ENCODE peak calls at places on chromosome 14, in eight cellular contexts. N is endothelial cell of umbilical vein, V is hepatocyte, X is choroid plexus epithelial cell, C is H1, F is stomach, W is GM23338, P is SK-N-SH. T is an unnamed sample.

GRCh38 chr14:95699397-95699796 is 13.2 kb downstream of the TCL1B start:
- DNase-seq in N (no peak), V (no peak), X (no peak), C (no peak), F (no peak), W (peak), P (no peak), T (no peak)

GRCh38 chr14:81219821-81220487 is 805 bp downstream of the GTF2A1 start:
- DNase-seq in N (no peak), V (peak), X (peak), C (peak), F (peak), W (peak), P (peak), T (peak)

GRCh38 chr14:106802413-106803364 is 1276.3 kb downstream of the TMEM121 start:
- DNase-seq in N (no peak), V (no peak), X (no peak), C (no peak), F (no peak), W (no peak), P (peak), T (no peak)

GRCh38 chr14:88669346-88669745 is 106.5 kb downstream of the ZC3H14 start:
- DNase-seq in N (no peak), V (no peak), X (no peak), C (no peak), F (no peak), W (peak), P (no peak), T (no peak)

GRCh38 chr14:76514599-76514998 is 138.7 kb downstream of the ESRRB start:
- DNase-seq in N (peak), V (no peak), X (peak), C (no peak), F (no peak), W (no peak), P (no peak), T (no peak)

GRCh38 chr14:94827711-94828505 is 58.0 kb upstream of the GSC start:
- DNase-seq in N (no peak), V (peak), X (no peak), C (no peak), F (no peak), W (no peak), P (no peak), T (peak)

GRCh38 chr14:57245941-57246340 is 22.8 kb downstream of the EXOC5 start:
- DNase-seq in N (no peak), V (no peak), X (no peak), C (no peak), F (no peak), W (no peak), P (no peak), T (no peak)

GRCh38 chr14:96603350-96604255 is 101.4 kb downstream of the PAPOLA start:
- DNase-seq in N (no peak), V (no peak), X (no peak), C (no peak), F (no peak), W (no peak), P (no peak), T (no peak)

GRCh38 chr14:94161087-94161486 is 13.0 kb upstream of the PPP4R4 start:
- DNase-seq in N (no peak), V (no peak), X (no peak), C (no peak), F (no peak), W (no peak), P (no peak), T (no peak)

GRCh38 chr14:20998674-20999366 is at the start of gene SLC39A2:
- DNase-seq in N (no peak), V (peak), X (peak), C (peak), F (no peak), W (peak), P (no peak), T (peak)

GRCh38 chr14:30507209-30507608 is 51.7 kb upstream of the G2E3 start:
- DNase-seq in N (no peak), V (no peak), X (no peak), C (no peak), F (no peak), W (no peak), P (no peak), T (no peak)

GRCh38 chr14:78697341-78697740 is 527.2 kb downstream of the NRXN3 start:
- DNase-seq in N (peak), V (peak), X (peak), C (no peak), F (no peak), W (peak), P (peak), T (no peak)

GRCh38 chr14:97158102-97158501 is 360.9 kb downstream of the VRK1 start:
- DNase-seq in N (no peak), V (no peak), X (no peak), C (no peak), F (no peak), W (no peak), P (no peak), T (no peak)

GRCh38 chr14:21057803-21058675 is at the start of gene RNASE8:
- DNase-seq in N (no peak), V (no peak), X (peak), C (no peak), F (no peak), W (no peak), P (no peak), T (no peak)

GRCh38 chr14:59199205-59199604 is 10.7 kb downstream of the DAAM1 start:
- DNase-seq in N (no peak), V (no peak), X (peak), C (no peak), F (no peak), W (no peak), P (peak), T (no peak)

GRCh38 chr14:89266754-89267153 is 150.3 kb downstream of the FOXN3 start:
- DNase-seq in N (no peak), V (no peak), X (no peak), C (no peak), F (no peak), W (no peak), P (no peak), T (no peak)

GRCh38 chr14:68471029-68471963 is 321.6 kb downstream of the ZFP36L1 start:
- DNase-seq in N (no peak), V (no peak), X (no peak), C (peak), F (no peak), W (peak), P (no peak), T (no peak)

GRCh38 chr14:70660967-70661871 is 19.5 kb downstream of the TTC9 start:
- DNase-seq in N (no peak), V (no peak), X (no peak), C (no peak), F (peak), W (no peak), P (no peak), T (no peak)

GRCh38 chr14:60915781-60916180 is 65.1 kb downstream of the TRMT5 start:
- DNase-seq in N (no peak), V (no peak), X (peak), C (no peak), F (no peak), W (no peak), P (no peak), T (no peak)

GRCh38 chr14:95068521-95068920 is 88.8 kb downstream of the DICER1 start:
- DNase-seq in N (no peak), V (no peak), X (no peak), C (no peak), F (no peak), W (no peak), P (no peak), T (no peak)

GRCh38 chr14:93148979-93149378 is 33.3 kb upstream of the ITPK1 start:
- DNase-seq in N (no peak), V (no peak), X (no peak), C (no peak), F (no peak), W (no peak), P (no peak), T (no peak)

GRCh38 chr14:96255501-96256366 is at the start of gene BDKRB1:
- DNase-seq in N (no peak), V (no peak), X (peak), C (no peak), F (no peak), W (no peak), P (no peak), T (no peak)

GRCh38 chr14:89294060-89294459 is 123.0 kb downstream of the FOXN3 start:
- DNase-seq in N (no peak), V (no peak), X (no peak), C (peak), F (peak), W (no peak), P (no peak), T (peak)

GRCh38 chr14:77276295-77276935 is 5.4 kb upstream of the NGB start:
- DNase-seq in N (no peak), V (no peak), X (no peak), C (no peak), F (no peak), W (no peak), P (no peak), T (no peak)

GRCh38 chr14:61252354-61253063 is 28.6 kb downstream of the TMEM30B start:
- DNase-seq in N (peak), V (peak), X (peak), C (peak), F (peak), W (peak), P (peak), T (peak)

GRCh38 chr14:55600784-55601561 is 21.0 kb downstream of the KTN1 start:
- DNase-seq in N (peak), V (no peak), X (peak), C (no peak), F (no peak), W (no peak), P (no peak), T (no peak)

GRCh38 chr14:28515571-28515970 is 251.0 kb upstream of the FOXG1 start:
- DNase-seq in N (peak), V (no peak), X (peak), C (no peak), F (no peak), W (no peak), P (no peak), T (no peak)

GRCh38 chr14:89004195-89004594 is 179.7 kb downstream of the TTC8 start:
- DNase-seq in N (no peak), V (peak), X (peak), C (no peak), F (no peak), W (no peak), P (no peak), T (no peak)

GRCh38 chr14:75147423-75148071 is 20.7 kb upstream of the NEK9 start:
- DNase-seq in N (peak), V (peak), X (peak), C (peak), F (peak), W (peak), P (no peak), T (peak)
- TF ChIP-seq CTCF in N (peak), V (peak), X (peak), C (peak), F (peak), W (peak), P (no peak), T (peak)

DNA sequence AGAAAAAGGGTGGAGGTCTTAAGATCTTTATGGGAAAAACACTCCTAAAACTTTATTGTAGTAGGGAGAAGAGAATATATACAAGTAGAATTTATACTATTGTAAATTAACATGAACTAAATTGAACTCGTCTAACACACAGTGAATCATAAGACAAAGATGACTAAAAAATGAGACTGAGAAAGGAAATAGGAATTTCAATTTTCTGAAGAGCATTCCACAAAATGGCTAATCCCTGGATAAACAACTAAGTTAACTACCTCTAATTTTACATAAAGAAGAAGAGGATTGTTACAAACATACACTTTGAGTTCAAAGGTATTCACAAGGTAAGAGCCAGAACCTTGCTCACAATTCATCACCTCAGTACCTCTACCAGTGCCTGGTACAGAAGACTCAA is 2.0 kb downstream of the MAP4K5 start:
- DNase-seq in N (peak), V (no peak), X (peak), C (no peak), F (no peak), W (no peak), P (no peak), T (no peak)
- H3K4me3 ChIP-seq in N (peak), V (no peak), X (peak), C (peak), F (peak), W (peak), P (peak), T (peak)

DNA sequence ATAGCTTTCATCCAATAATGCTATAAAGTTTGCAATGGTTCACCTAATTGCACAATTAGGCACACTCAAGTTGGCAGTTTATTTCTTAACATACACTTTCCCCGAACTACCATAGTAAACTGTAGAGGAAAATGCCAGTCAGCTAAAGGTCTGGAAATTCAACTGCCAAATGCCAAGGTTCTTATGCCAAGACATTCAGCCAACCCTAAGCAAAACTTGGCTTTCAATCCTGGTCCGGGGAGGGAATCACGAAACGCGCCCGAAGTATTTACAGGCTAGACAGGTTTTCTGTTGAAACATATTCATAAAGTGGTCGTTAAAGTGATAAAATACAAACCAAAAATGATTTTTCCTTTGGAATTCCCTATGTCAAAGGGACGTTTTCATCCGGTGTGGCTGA is 1512.4 kb upstream of the FLRT2 start:
- DNase-seq in N (no peak), V (no peak), X (no peak), C (no peak), F (no peak), W (no peak), P (no peak), T (no peak)
- TF ChIP-seq CTCF in N (no peak), V (no peak), X (no peak), C (no peak), F (no peak), W (no peak), P (no peak), T (no peak)

DNA sequence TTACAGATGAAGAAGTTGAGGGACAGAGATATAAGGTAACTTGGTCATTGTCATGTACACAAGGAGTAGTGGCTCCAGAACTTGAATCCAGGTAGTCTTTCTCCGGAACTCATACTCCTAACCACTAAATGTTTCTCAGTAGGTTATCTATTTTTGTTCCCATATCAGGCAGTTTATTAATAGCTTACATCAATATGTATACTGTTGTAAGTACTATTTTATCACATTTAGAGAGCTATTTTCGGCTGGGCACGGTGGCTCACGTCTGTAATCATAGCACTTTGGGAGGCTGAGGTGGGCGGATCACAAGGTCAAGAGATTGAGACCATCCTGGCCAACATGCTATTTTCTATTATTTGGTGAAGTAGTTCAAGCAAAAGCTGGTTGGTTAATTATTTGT is 415.6 kb upstream of the FBXO33 start:
- DNase-seq in N (no peak), V (no peak), X (no peak), C (no peak), F (no peak), W (no peak), P (no peak), T (no peak)
- H3K4me3 ChIP-seq in N (no peak), V (no peak), X (no peak), C (no peak), F (no peak), W (no peak), P (no peak), T (no peak)

GRCh38 chr14:101225116-101225728 is 321.7 kb upstream of the RTL1 start:
- DNase-seq in N (no peak), V (peak), X (peak), C (no peak), F (no peak), W (no peak), P (no peak), T (no peak)
- TF ChIP-seq CTCF in N (no peak), V (no peak), X (peak), C (no peak), F (no peak), W (no peak), P (no peak), T (no peak)

GRCh38 chr14:34711169-34711568 is 3.2 kb downstream of the CFL2 start:
- DNase-seq in N (peak), V (peak), X (peak), C (no peak), F (no peak), W (no peak), P (peak), T (no peak)

GRCh38 chr14:34707722-34708121 is 6.7 kb downstream of the CFL2 start:
- DNase-seq in N (no peak), V (no peak), X (no peak), C (no peak), F (no peak), W (no peak), P (no peak), T (no peak)

GRCh38 chr14:34711808-34712712 is 2.3 kb downstream of the CFL2 start:
- DNase-seq in N (no peak), V (no peak), X (no peak), C (no peak), F (no peak), W (no peak), P (no peak), T (no peak)

GRCh38 chr14:34710744-34711143 is 3.6 kb downstream of the CFL2 start:
- DNase-seq in N (peak), V (no peak), X (peak), C (no peak), F (no peak), W (no peak), P (no peak), T (no peak)

DNA sequence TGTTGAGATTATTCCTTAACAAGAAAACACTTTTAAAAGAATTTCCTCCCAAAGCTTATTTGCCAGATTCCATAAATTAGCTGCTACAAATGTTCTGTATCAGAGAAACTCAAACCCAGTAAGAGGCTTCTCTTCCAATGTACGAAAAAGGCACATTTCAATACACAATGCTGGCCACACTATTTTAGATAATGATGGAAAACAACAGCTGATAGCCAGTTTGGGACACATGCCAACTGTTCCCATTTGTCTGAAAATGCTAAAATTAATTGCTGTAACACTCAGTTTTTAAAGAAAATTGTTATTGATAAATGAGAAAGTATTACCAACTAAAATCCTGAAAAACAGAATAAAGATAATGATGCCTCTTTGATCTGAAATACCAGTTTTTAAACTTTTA is 4.4 kb downstream of the CFL2 start:
- DNase-seq in N (peak), V (no peak), X (no peak), C (no peak), F (no peak), W (no peak), P (no peak), T (no peak)
- H3K4me3 ChIP-seq in N (no peak), V (no peak), X (no peak), C (no peak), F (no peak), W (no peak), P (no peak), T (peak)

GRCh38 chr14:105066285-105067071 is 1.2 kb upstream of the GPR132 start:
- DNase-seq in N (no peak), V (peak), X (no peak), C (no peak), F (no peak), W (no peak), P (no peak), T (no peak)
- TF ChIP-seq CTCF in N (no peak), V (no peak), X (no peak), C (no peak), F (no peak), W (peak), P (no peak), T (no peak)

DNA sequence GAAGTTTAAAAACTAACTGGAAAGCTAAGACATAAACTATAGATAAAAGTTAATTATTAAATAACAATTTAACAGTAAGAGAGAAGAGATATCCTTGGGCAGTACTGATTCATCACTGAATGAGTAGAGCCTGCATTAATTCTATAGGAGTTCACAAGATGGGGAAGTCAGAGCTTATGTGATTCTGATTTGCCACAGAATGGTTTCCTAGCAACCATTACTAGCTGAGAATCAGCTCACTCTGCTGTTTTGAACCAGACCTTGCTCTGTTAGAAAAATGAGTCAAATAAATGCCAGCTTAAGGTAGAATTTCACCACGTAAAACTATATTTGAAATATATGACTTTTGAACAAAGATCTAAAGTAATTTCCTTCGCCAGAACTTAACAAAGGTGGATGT is 433.9 kb downstream of the FUT8 start:
- DNase-seq in N (no peak), V (no peak), X (no peak), C (no peak), F (no peak), W (peak), P (peak), T (no peak)
- H3K4me3 ChIP-seq in N (no peak), V (no peak), X (no peak), C (no peak), F (no peak), W (no peak), P (no peak), T (no peak)

GRCh38 chr14:22375321-22375930 is 213.6 kb downstream of the DAD1 start:
- DNase-seq in N (peak), V (peak), X (peak), C (no peak), F (no peak), W (peak), P (peak), T (no peak)
- TF ChIP-seq CTCF in N (peak), V (peak), X (peak), C (no peak), F (peak), W (peak), P (peak), T (peak)

GRCh38 chr14:90502760-90503159 is 105.9 kb downstream of the CALM1 start:
- DNase-seq in N (no peak), V (no peak), X (no peak), C (no peak), F (no peak), W (no peak), P (no peak), T (no peak)

GRCh38 chr14:90498198-90498597 is 101.4 kb downstream of the CALM1 start:
- DNase-seq in N (no peak), V (no peak), X (no peak), C (peak), F (no peak), W (no peak), P (no peak), T (no peak)

GRCh38 chr14:90499908-90500664 is 103.3 kb downstream of the CALM1 start:
- DNase-seq in N (no peak), V (no peak), X (no peak), C (no peak), F (no peak), W (peak), P (peak), T (no peak)

GRCh38 chr14:90499121-90499520 is 102.3 kb downstream of the CALM1 start:
- DNase-seq in N (no peak), V (no peak), X (no peak), C (no peak), F (no peak), W (no peak), P (peak), T (no peak)

GRCh38 chr14:90500665-90501370 is 104.0 kb downstream of the CALM1 start:
- DNase-seq in N (no peak), V (no peak), X (no peak), C (no peak), F (no peak), W (no peak), P (peak), T (no peak)
- H3K4me3 ChIP-seq in N (no peak), V (no peak), X (no peak), C (no peak), F (no peak), W (no peak), P (no peak), T (no peak)